ENCODE peak calls at places on chromosome 21, in five cellular contexts. I, W, Z, T and D are unnamed samples.

GRCh38 chr21:34076835-34077234 is 3.5 kb downstream of the MRPS6 start:
- DNase-seq in I (no peak), W (no peak), Z (no peak), T (no peak), D (no peak)

GRCh38 chr21:36030581-36031189 is 29.6 kb downstream of the SETD4 start:
- DNase-seq in I (no peak), W (no peak), Z (peak), T (no peak), D (no peak)

GRCh38 chr21:43849532-43850299 is 15.3 kb upstream of the AGPAT3 start:
- DNase-seq in I (no peak), W (no peak), Z (no peak), T (peak), D (no peak)

GRCh38 chr21:14533555-14534400 is 12.3 kb downstream of the SAMSN1 start:
- DNase-seq in I (no peak), W (no peak), Z (no peak), T (peak), D (no peak)

GRCh38 chr21:38903578-38904193 is 98.0 kb downstream of the ETS2 start:
- DNase-seq in I (no peak), W (no peak), Z (no peak), T (no peak), D (no peak)

GRCh38 chr21:38679531-38679930 is 126.2 kb upstream of the ETS2 start:
- DNase-seq in I (no peak), W (no peak), Z (no peak), T (no peak), D (no peak)

GRCh38 chr21:35019631-35020032 is 29.5 kb downstream of the RUNX1 start:
- DNase-seq in I (no peak), W (no peak), Z (no peak), T (no peak), D (no peak)

GRCh38 chr21:36065497-36066036 is 4.3 kb upstream of the CBR1 start:
- DNase-seq in I (no peak), W (no peak), Z (peak), T (no peak), D (no peak)

GRCh38 chr21:37204580-37204979 is 62.6 kb downstream of the VPS26C start:
- DNase-seq in I (no peak), W (no peak), Z (no peak), T (no peak), D (no peak)

GRCh38 chr21:42463861-42464515 is 32.0 kb downstream of the RSPH1 start:
- DNase-seq in I (peak), W (no peak), Z (peak), T (peak), D (peak)

GRCh38 chr21:44319407-44320065 is 19.7 kb downstream of the CFAP410 start:
- DNase-seq in I (no peak), W (no peak), Z (no peak), T (no peak), D (no peak)

GRCh38 chr21:32253215-32253641 is 25.6 kb downstream of the MIS18A start:
- DNase-seq in I (no peak), W (peak), Z (no peak), T (no peak), D (no peak)

GRCh38 chr21:35343046-35343816 is 294.1 kb upstream of the RUNX1 start:
- DNase-seq in I (no peak), W (no peak), Z (peak), T (no peak), D (no peak)